ENCODE peak calls at places on chromosomes 4 and X, in four cellular contexts. W, N, H and L are unnamed samples.

GRCh38 chr4:135240796-135241195 is 1039.2 kb upstream of the PABPC4L start:
- DNase-seq in H (no peak), N (no peak), W (no peak), L (no peak)

GRCh38 chr4:153969542-153969941 is 180.7 kb upstream of the SFRP2 start:
- DNase-seq in H (no peak), W (no peak), N (no peak), L (no peak)

GRCh38 chrX:72280210-72280882 is 3.3 kb upstream of the RPS4X start:
- DNase-seq in N (no peak), H (no peak), W (no peak), L (no peak)

GRCh38 chr4:3253808-3254207 is 4.8 kb downstream of the MSANTD1 start:
- DNase-seq in H (no peak), W (peak; percentile 46), N (no peak), L (peak; percentile 58)

GRCh38 chr4:109816082-109816442 is 500 bp downstream of the GAR1 start:
- DNase-seq in W (no peak), N (peak; percentile 35), H (no peak), L (no peak)

GRCh38 chr4:155734065-155734464 is 24.8 kb upstream of the GUCY1B1 start:
- DNase-seq in W (no peak), N (no peak), H (no peak), L (no peak)

GRCh38 chr4:48708610-48709009 is 71.5 kb downstream of the FRYL start:
- DNase-seq in H (no peak), W (no peak), N (no peak), L (no peak)

GRCh38 chr4:986428-986948 is 356 bp upstream of the IDUA start:
- DNase-seq in H (no peak), N (no peak), W (no peak), L (no peak)

GRCh38 chrX:134520860-134521390 is 61.0 kb downstream of the HPRT1 start:
- DNase-seq in W (no peak), H (peak; percentile 51), N (no peak), L (no peak)

GRCh38 chr4:125390727-125391126 is 76.0 kb downstream of the FAT4 start:
- DNase-seq in H (no peak), W (no peak), N (no peak), L (no peak)

GRCh38 chr4:78880874-78881492 is 58.3 kb downstream of the PAQR3 start:
- DNase-seq in H (no peak), N (no peak), W (no peak), L (no peak)

GRCh38 chr4:154399259-154399974 is 92.2 kb downstream of the DCHS2 start:
- DNase-seq in W (no peak), N (no peak), H (no peak), L (no peak)

GRCh38 chr4:87506974-87507701 is 22.0 kb downstream of the SPARCL1 start:
- DNase-seq in N (no peak), W (no peak), H (no peak), L (no peak)

GRCh38 chr4:76278583-76278982 is 27.1 kb downstream of the FAM47E start:
- DNase-seq in H (no peak), W (no peak), N (no peak), L (no peak)

GRCh38 chr4:79050521-79050880 is 111.3 kb upstream of the PAQR3 start:
- DNase-seq in W (no peak), H (no peak), N (no peak), L (no peak)

GRCh38 chrX:22186165-22186564 is 86.5 kb upstream of the CBLL2 start:
- DNase-seq in W (no peak), N (no peak), H (no peak), L (no peak)

GRCh38 chrX:48569958-48570357 is 4.3 kb upstream of the RBM3 start:
- DNase-seq in H (no peak), W (no peak), N (no peak), L (no peak)

GRCh38 chrX:97683256-97683655 is 799.5 kb downstream of the RPA4 start:
- DNase-seq in H (no peak), W (no peak), N (no peak), L (no peak)

GRCh38 chr4:52987401-52988056 is 125.4 kb downstream of the RASL11B start:
- DNase-seq in H (no peak), W (no peak), N (no peak), L (no peak)

GRCh38 chrX:139120760-139121159 is 409.2 kb upstream of the FGF13 start:
- DNase-seq in N (no peak), W (no peak), H (no peak), L (no peak)

GRCh38 chrX:102659790-102660757 is 8.8 kb downstream of the GPRASP1 start:
- DNase-seq in N (peak; percentile 83), H (no peak), W (peak; percentile 92), L (peak; percentile 88)

GRCh38 chr4:151801547-151802516 is 41.0 kb upstream of the GATB start:
- DNase-seq in W (no peak), H (peak; percentile 51), N (peak; percentile 62), L (no peak)

GRCh38 chrX:124573458-124573857 is 227.1 kb downstream of the SH2D1A start:
- DNase-seq in H (no peak), W (no peak), N (no peak), L (no peak)

GRCh38 chrX:149837639-149838038 is 43.3 kb upstream of the MAGEA8 start:
- DNase-seq in N (no peak), W (no peak), H (no peak), L (no peak)

GRCh38 chrX:123993326-123993725 is 31.8 kb downstream of the STAG2 start:
- DNase-seq in N (no peak), H (no peak), W (no peak), L (no peak)

GRCh38 chrX:108198420-108198819 is 106.8 kb downstream of the ATG4A start:
- DNase-seq in W (no peak), H (no peak), N (no peak), L (no peak)

GRCh38 chr4:184792950-184793555 is 32.7 kb downstream of the ACSL1 start:
- DNase-seq in W (no peak), H (peak; percentile 63), N (no peak), L (no peak)

GRCh38 chr4:113397114-113397701 is 347.8 kb downstream of the ANK2 start:
- DNase-seq in W (no peak), H (no peak), N (no peak), L (no peak)

GRCh38 chrX:48975041-48975440 is 3.4 kb upstream of the KCND1 start:
- DNase-seq in W (no peak), H (no peak), N (no peak), L (no peak)

GRCh38 chr4:89539797-89540711 is 232.5 kb upstream of the GPRIN3 start:
- DNase-seq in W (no peak), H (no peak), N (no peak), L (no peak)

GRCh38 chrX:148784859-148785655 is 284.6 kb downstream of the AFF2 start:
- DNase-seq in H (no peak), N (no peak), W (no peak), L (no peak)

GRCh38 chrX:68731254-68731653 is 83.8 kb downstream of the STARD8 start:
- DNase-seq in W (no peak), H (no peak), N (no peak), L (no peak)

DNA sequence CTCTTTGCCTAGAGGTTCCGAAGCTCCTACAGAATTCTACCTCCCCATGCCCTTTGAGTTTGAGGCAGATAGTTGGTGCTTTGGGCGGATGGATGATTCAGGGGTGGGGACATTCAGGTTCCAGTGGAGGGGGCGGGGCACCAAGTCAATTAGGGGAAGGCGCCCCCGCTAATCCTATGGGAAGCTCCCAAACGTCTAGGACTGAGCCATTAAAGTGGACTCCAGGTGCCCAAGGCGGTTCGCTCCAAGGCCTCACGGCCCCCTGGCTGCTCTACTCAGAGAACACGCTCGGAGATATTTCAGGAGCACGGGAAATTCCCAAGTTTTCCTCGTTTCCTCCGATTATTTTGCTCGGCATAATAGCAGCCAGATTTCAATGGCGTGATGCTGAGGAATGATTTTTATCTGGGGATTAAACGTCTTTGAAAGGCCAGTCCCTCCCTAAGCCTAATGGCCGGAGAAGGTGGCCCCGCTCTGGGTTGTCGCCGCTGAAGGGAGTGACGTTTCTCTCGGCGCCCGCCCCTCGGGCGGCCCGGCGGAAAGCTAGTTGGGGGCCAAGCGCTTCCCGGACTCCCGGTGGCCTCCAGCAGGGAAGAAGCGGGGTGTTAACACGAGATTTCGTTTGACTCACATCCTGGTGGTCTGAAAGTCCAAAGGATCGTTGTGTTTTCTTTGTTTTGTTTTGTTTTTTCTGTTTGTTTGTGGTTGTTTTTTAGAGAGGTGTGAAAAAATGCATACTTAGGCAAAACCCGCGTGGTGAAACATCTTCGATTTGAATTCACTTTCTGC is 1.5 kb downstream of the MSX1 start:
- DNase-seq in N (no peak), W (no peak), H (no peak), L (no peak)
- H3K27ac ChIP-seq in N (no peak overlapping the region), W (no peak overlapping the region), H (peak overlapping the region; percentile 94), L (no peak overlapping the region)

DNA sequence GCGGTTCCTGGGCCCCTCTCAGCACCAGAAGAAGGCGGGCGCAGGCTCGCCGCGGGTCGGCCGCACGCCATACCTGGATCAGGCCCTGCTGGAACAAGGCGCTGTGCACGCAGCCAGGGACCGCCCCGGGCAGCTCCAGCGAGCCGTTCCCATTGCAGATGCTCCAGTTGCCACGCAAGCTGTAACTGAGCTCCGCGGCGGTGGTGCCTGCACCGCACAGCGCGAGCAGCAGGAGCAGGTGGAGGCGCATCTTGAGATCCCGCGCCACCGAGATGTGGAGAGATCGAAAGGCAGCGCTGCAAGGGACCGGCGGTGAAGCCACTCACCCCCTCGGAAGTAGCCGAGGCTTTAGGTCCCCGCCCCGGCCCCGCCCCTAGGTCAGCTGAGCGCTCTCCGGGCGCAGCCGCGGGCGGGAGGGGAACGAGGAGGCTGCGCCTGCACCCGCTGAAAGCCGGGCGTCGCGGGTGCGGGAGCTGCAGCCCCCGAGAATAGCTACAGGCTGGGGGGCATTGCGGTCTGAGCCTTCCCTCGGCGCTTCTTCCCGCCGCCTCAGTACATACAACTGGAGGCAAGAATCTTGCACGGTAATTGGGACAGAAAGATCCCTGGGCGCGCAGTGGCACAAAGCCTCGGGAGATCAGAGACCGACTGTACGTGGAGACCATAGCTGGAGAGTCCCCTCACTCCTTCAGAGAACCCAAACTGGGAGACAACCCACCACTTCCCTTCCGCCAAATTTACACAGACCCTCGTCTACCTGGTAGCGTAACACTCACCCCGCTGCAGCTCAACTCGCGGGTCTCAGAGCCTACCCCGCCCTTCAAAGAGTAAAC is at the start of gene MANBA:
- DNase-seq in N (peak; percentile 85), H (peak; percentile 56), W (peak; percentile 90), L (peak; percentile 87)
- TF ChIP-seq CTCF in N (no peak), H (no peak), W (no peak), L (no peak)

DNA sequence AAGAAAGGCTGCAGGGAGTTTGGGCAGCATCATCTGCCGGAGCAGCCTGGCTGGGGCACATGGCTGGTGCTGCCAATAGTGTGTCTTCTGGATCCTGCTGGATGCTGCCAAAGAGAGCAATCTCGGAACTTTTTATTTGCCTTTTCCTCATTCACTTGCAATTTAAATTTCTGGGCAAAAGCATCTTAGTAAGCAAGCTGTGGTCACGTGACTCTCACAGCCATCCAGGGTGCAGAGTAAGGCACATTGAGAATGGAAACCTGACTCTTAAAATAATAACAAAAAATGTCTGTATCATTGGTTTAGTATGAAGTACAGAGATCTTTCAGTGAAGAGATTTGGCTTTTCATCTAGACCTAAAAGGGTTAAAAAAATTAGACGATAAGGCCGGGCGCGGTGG is 910.3 kb downstream of the STIM2 start:
- DNase-seq in H (no peak), N (no peak), W (no peak), L (no peak)
- H3K27ac ChIP-seq in H (no peak overlapping the region), N (no peak overlapping the region), W (no peak overlapping the region), L (no peak overlapping the region)

DNA sequence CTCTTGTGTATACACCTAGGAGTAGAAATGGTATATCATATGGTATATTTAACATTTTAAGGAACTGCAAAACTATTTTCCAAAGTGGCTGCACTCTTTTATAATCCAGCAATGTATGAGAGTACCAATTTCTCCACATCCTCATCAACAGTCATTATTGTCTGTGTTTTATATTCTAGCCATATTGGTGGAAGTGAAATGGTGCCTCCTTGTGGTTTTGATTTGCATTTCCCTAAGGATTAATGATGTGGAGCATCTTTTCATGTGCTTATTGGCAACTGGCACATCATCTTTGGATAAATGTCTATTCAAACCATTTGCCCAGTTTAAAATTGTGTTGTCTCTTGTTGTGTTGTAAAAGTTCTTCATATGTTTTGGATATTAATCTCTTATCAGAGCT is 9.6 kb downstream of the BMP15 start:
- DNase-seq in W (no peak), H (no peak), N (no peak), L (no peak)
- TF ChIP-seq CTCF in W (no peak), H (peak; percentile 39), N (no peak), L (no peak)